ENCODE peak calls at places on chromosomes 6 and 20, in ten cellular contexts. One of them, this sample, is unnamed.

GRCh38 chr20:62616728-62617621 is 25.3 kb upstream of the SLCO4A1 start:
- DNase-seq in T-cell: peak; percentile 69
- DNase-seq in T-helper 22 cell: peak; percentile 14
- DNase-seq in WTC11: peak; percentile 81
- DNase-seq in iris pigment epithelial cell: peak; percentile 54
- DNase-seq in ELR: peak; percentile 82
- DNase-seq in AG09319: peak; percentile 10
- DNase-seq in breast epithelium: no peak
- DNase-seq in neural progenitor cell: peak; percentile 79
- DNase-seq in NB4: peak; percentile 97
- DNase-seq in this sample: no peak

GRCh38 chr6:139519571-139520031 is 145.2 kb upstream of the CITED2 start:
- DNase-seq in NB4: peak; percentile 20
- DNase-seq in breast epithelium: no peak
- DNase-seq in AG09319: no peak
- DNase-seq in T-cell: no peak
- DNase-seq in WTC11: no peak
- DNase-seq in iris pigment epithelial cell: peak; percentile 12
- DNase-seq in T-helper 22 cell: no peak
- DNase-seq in neural progenitor cell: no peak
- DNase-seq in ELR: no peak
- DNase-seq in this sample: no peak

GRCh38 chr6:21595265-21595950 is 1.9 kb downstream of the SOX4 start:
- DNase-seq in breast epithelium: peak; percentile 48
- DNase-seq in WTC11: peak; percentile 22
- DNase-seq in ELR: peak; percentile 26
- DNase-seq in neural progenitor cell: peak; percentile 41
- DNase-seq in AG09319: no peak
- DNase-seq in T-cell: peak; percentile 33
- DNase-seq in NB4: peak; percentile 58
- DNase-seq in T-helper 22 cell: no peak
- DNase-seq in iris pigment epithelial cell: peak; percentile 37
- DNase-seq in this sample: no peak

GRCh38 chr6:147381734-147382133 is 126.8 kb upstream of the SAMD5 start:
- DNase-seq in ELR: peak; percentile 52
- DNase-seq in T-helper 22 cell: no peak
- DNase-seq in AG09319: peak; percentile 4
- DNase-seq in neural progenitor cell: no peak
- DNase-seq in WTC11: no peak
- DNase-seq in T-cell: no peak
- DNase-seq in iris pigment epithelial cell: peak; percentile 33
- DNase-seq in breast epithelium: no peak
- DNase-seq in NB4: no peak
- DNase-seq in this sample: no peak

GRCh38 chr6:52183131-52183530 is 3.0 kb upstream of the IL17A start:
- DNase-seq in AG09319: no peak
- DNase-seq in NB4: no peak
- DNase-seq in iris pigment epithelial cell: no peak
- DNase-seq in breast epithelium: no peak
- DNase-seq in neural progenitor cell: peak; percentile 23
- DNase-seq in T-cell: no peak
- DNase-seq in ELR: no peak
- DNase-seq in T-helper 22 cell: no peak
- DNase-seq in WTC11: no peak
- DNase-seq in this sample: no peak

GRCh38 chr6:153301602-153302001 is 170.5 kb upstream of the RGS17 start:
- DNase-seq in breast epithelium: no peak
- DNase-seq in iris pigment epithelial cell: no peak
- DNase-seq in T-helper 22 cell: no peak
- DNase-seq in neural progenitor cell: peak; percentile 8
- DNase-seq in AG09319: no peak
- DNase-seq in WTC11: peak; percentile 51
- DNase-seq in T-cell: no peak
- DNase-seq in ELR: peak; percentile 45
- DNase-seq in NB4: no peak
- DNase-seq in this sample: no peak

GRCh38 chr6:106702451-106703110 is 73.2 kb downstream of the QRSL1 start:
- DNase-seq in WTC11: no peak
- DNase-seq in T-cell: no peak
- DNase-seq in neural progenitor cell: no peak
- DNase-seq in AG09319: no peak
- DNase-seq in NB4: no peak
- DNase-seq in iris pigment epithelial cell: no peak
- DNase-seq in breast epithelium: no peak
- DNase-seq in ELR: no peak
- DNase-seq in T-helper 22 cell: no peak
- DNase-seq in this sample: no peak

GRCh38 chr6:16103708-16104107 is 25.2 kb upstream of the MYLIP start:
- DNase-seq in ELR: no peak
- DNase-seq in T-helper 22 cell: no peak
- DNase-seq in T-cell: no peak
- DNase-seq in iris pigment epithelial cell: no peak
- DNase-seq in AG09319: peak; percentile 36
- DNase-seq in neural progenitor cell: no peak
- DNase-seq in breast epithelium: no peak
- DNase-seq in NB4: no peak
- DNase-seq in WTC11: no peak
- DNase-seq in this sample: no peak

GRCh38 chr6:14441371-14441781 is 323.8 kb downstream of the CD83 start:
- DNase-seq in ELR: no peak
- DNase-seq in NB4: no peak
- DNase-seq in T-cell: no peak
- DNase-seq in WTC11: no peak
- DNase-seq in T-helper 22 cell: no peak
- DNase-seq in AG09319: peak; percentile 34
- DNase-seq in breast epithelium: no peak
- DNase-seq in neural progenitor cell: peak; percentile 87
- DNase-seq in iris pigment epithelial cell: no peak
- DNase-seq in this sample: no peak

GRCh38 chr6:52910091-52910490 is 593 bp upstream of the GSTA3 start:
- DNase-seq in WTC11: no peak
- DNase-seq in NB4: peak; percentile 45
- DNase-seq in T-cell: no peak
- DNase-seq in AG09319: no peak
- DNase-seq in neural progenitor cell: no peak
- DNase-seq in ELR: no peak
- DNase-seq in iris pigment epithelial cell: no peak
- DNase-seq in T-helper 22 cell: no peak
- DNase-seq in breast epithelium: no peak
- DNase-seq in this sample: no peak

GRCh38 chr20:13819885-13820645 is 35.2 kb downstream of the NDUFAF5 start:
- DNase-seq in NB4: peak; percentile 63
- DNase-seq in T-helper 22 cell: no peak
- DNase-seq in AG09319: no peak
- DNase-seq in iris pigment epithelial cell: peak; percentile 55
- DNase-seq in breast epithelium: peak; percentile 30
- DNase-seq in T-cell: no peak
- DNase-seq in WTC11: peak; percentile 20
- DNase-seq in neural progenitor cell: peak; percentile 59
- DNase-seq in ELR: peak; percentile 65
- DNase-seq in this sample: no peak

GRCh38 chr20:45305262-45305661 is 1.4 kb upstream of the RBPJL start:
- DNase-seq in T-helper 22 cell: no peak
- DNase-seq in AG09319: no peak
- DNase-seq in ELR: no peak
- DNase-seq in WTC11: peak; percentile 36
- DNase-seq in NB4: no peak
- DNase-seq in breast epithelium: no peak
- DNase-seq in iris pigment epithelial cell: no peak
- DNase-seq in T-cell: no peak
- DNase-seq in neural progenitor cell: no peak
- DNase-seq in this sample: no peak

GRCh38 chr20:48478370-48478769 is 349.4 kb downstream of the PREX1 start:
- DNase-seq in breast epithelium: no peak
- DNase-seq in NB4: no peak
- DNase-seq in T-helper 22 cell: no peak
- DNase-seq in T-cell: no peak
- DNase-seq in iris pigment epithelial cell: no peak
- DNase-seq in AG09319: no peak
- DNase-seq in WTC11: no peak
- DNase-seq in neural progenitor cell: no peak
- DNase-seq in ELR: no peak
- DNase-seq in this sample: no peak

GRCh38 chr20:20614391-20614790 is 98.1 kb downstream of the RALGAPA2 start:
- DNase-seq in breast epithelium: no peak
- DNase-seq in T-helper 22 cell: no peak
- DNase-seq in T-cell: no peak
- DNase-seq in ELR: no peak
- DNase-seq in AG09319: no peak
- DNase-seq in WTC11: no peak
- DNase-seq in neural progenitor cell: no peak
- DNase-seq in iris pigment epithelial cell: peak; percentile 31
- DNase-seq in NB4: no peak
- DNase-seq in this sample: no peak

GRCh38 chr6:166097914-166098522 is 69.6 kb downstream of the TBXT start:
- DNase-seq in AG09319: peak; percentile 40
- DNase-seq in breast epithelium: no peak
- DNase-seq in iris pigment epithelial cell: peak; percentile 80
- DNase-seq in T-cell: peak; percentile 7
- DNase-seq in T-helper 22 cell: no peak
- DNase-seq in neural progenitor cell: peak; percentile 81
- DNase-seq in WTC11: peak; percentile 89
- DNase-seq in ELR: peak; percentile 53
- DNase-seq in NB4: peak; percentile 67
- DNase-seq in this sample: no peak

GRCh38 chr20:14259691-14260090 is 77.7 kb downstream of the FLRT3 start:
- DNase-seq in WTC11: no peak
- DNase-seq in AG09319: peak; percentile 23
- DNase-seq in T-helper 22 cell: no peak
- DNase-seq in breast epithelium: no peak
- DNase-seq in ELR: no peak
- DNase-seq in NB4: no peak
- DNase-seq in iris pigment epithelial cell: no peak
- DNase-seq in neural progenitor cell: peak; percentile 3
- DNase-seq in T-cell: no peak
- DNase-seq in this sample: no peak

GRCh38 chr6:35011096-35012041 is 122.3 kb downstream of the ANKS1A start:
- DNase-seq in AG09319: no peak
- DNase-seq in breast epithelium: no peak
- DNase-seq in iris pigment epithelial cell: no peak
- DNase-seq in NB4: no peak
- DNase-seq in neural progenitor cell: no peak
- DNase-seq in WTC11: no peak
- DNase-seq in T-helper 22 cell: no peak
- DNase-seq in T-cell: no peak
- DNase-seq in ELR: no peak
- DNase-seq in this sample: no peak

GRCh38 chr20:49112596-49113274 is 66.6 kb downstream of the CSE1L start:
- DNase-seq in WTC11: no peak
- DNase-seq in iris pigment epithelial cell: peak; percentile 62
- DNase-seq in T-helper 22 cell: no peak
- DNase-seq in neural progenitor cell: no peak
- DNase-seq in ELR: peak; percentile 43
- DNase-seq in AG09319: no peak
- DNase-seq in breast epithelium: no peak
- DNase-seq in NB4: no peak
- DNase-seq in T-cell: no peak
- DNase-seq in this sample: no peak

GRCh38 chr20:23152308-23152892 is 66.3 kb upstream of the CD93 start:
- DNase-seq in breast epithelium: no peak
- DNase-seq in NB4: peak; percentile 85
- DNase-seq in iris pigment epithelial cell: peak; percentile 62
- DNase-seq in WTC11: no peak
- DNase-seq in AG09319: peak; percentile 38
- DNase-seq in T-helper 22 cell: no peak
- DNase-seq in T-cell: no peak
- DNase-seq in ELR: peak; percentile 61
- DNase-seq in neural progenitor cell: no peak
- DNase-seq in this sample: peak; percentile 93

GRCh38 chr6:164014716-164015484 is 600.4 kb downstream of the QKI start:
- DNase-seq in ELR: no peak
- DNase-seq in NB4: no peak
- DNase-seq in breast epithelium: no peak
- DNase-seq in T-helper 22 cell: no peak
- DNase-seq in WTC11: no peak
- DNase-seq in iris pigment epithelial cell: no peak
- DNase-seq in AG09319: no peak
- DNase-seq in T-cell: no peak
- DNase-seq in neural progenitor cell: peak; percentile 89
- DNase-seq in this sample: no peak

GRCh38 chr6:25993038-25993684 is 30.6 kb downstream of the TRIM38 start:
- DNase-seq in NB4: peak; percentile 32
- DNase-seq in WTC11: no peak
- DNase-seq in AG09319: no peak
- DNase-seq in iris pigment epithelial cell: no peak
- DNase-seq in T-cell: no peak
- DNase-seq in neural progenitor cell: no peak
- DNase-seq in ELR: no peak
- DNase-seq in breast epithelium: no peak
- DNase-seq in T-helper 22 cell: no peak
- DNase-seq in this sample: no peak

GRCh38 chr6:14658030-14658429 is 540.5 kb downstream of the CD83 start:
- DNase-seq in WTC11: no peak
- DNase-seq in NB4: no peak
- DNase-seq in neural progenitor cell: no peak
- DNase-seq in AG09319: no peak
- DNase-seq in T-helper 22 cell: no peak
- DNase-seq in breast epithelium: no peak
- DNase-seq in ELR: no peak
- DNase-seq in T-cell: no peak
- DNase-seq in iris pigment epithelial cell: no peak
- DNase-seq in this sample: no peak

GRCh38 chr6:38876470-38876869 is 161.4 kb downstream of the DNAH8 start:
- DNase-seq in AG09319: no peak
- DNase-seq in iris pigment epithelial cell: peak; percentile 39
- DNase-seq in T-cell: peak; percentile 1
- DNase-seq in NB4: no peak
- DNase-seq in T-helper 22 cell: peak; percentile 3
- DNase-seq in breast epithelium: no peak
- DNase-seq in neural progenitor cell: peak; percentile 17
- DNase-seq in WTC11: no peak
- DNase-seq in ELR: no peak
- DNase-seq in this sample: no peak

GRCh38 chr6:119036076-119036475 is 42.4 kb downstream of the FAM184A start:
- DNase-seq in breast epithelium: no peak
- DNase-seq in ELR: no peak
- DNase-seq in NB4: no peak
- DNase-seq in iris pigment epithelial cell: no peak
- DNase-seq in T-helper 22 cell: no peak
- DNase-seq in WTC11: no peak
- DNase-seq in AG09319: no peak
- DNase-seq in T-cell: no peak
- DNase-seq in neural progenitor cell: no peak
- DNase-seq in this sample: no peak

GRCh38 chr6:75449625-75450206 is 43.9 kb downstream of the FILIP1 start:
- DNase-seq in T-cell: no peak
- DNase-seq in neural progenitor cell: no peak
- DNase-seq in NB4: no peak
- DNase-seq in AG09319: no peak
- DNase-seq in WTC11: no peak
- DNase-seq in ELR: peak; percentile 66
- DNase-seq in T-helper 22 cell: no peak
- DNase-seq in iris pigment epithelial cell: peak; percentile 51
- DNase-seq in breast epithelium: no peak
- DNase-seq in this sample: no peak

GRCh38 chr20:39778847-39779641 is 816.9 kb downstream of the DHX35 start:
- DNase-seq in WTC11: no peak
- DNase-seq in AG09319: no peak
- DNase-seq in T-helper 22 cell: no peak
- DNase-seq in breast epithelium: no peak
- DNase-seq in NB4: no peak
- DNase-seq in neural progenitor cell: no peak
- DNase-seq in iris pigment epithelial cell: no peak
- DNase-seq in ELR: no peak
- DNase-seq in T-cell: no peak
- DNase-seq in this sample: no peak

GRCh38 chr20:18778993-18779392 is 34.6 kb upstream of the SCP2D1 start:
- DNase-seq in iris pigment epithelial cell: no peak
- DNase-seq in NB4: no peak
- DNase-seq in WTC11: no peak
- DNase-seq in neural progenitor cell: peak; percentile 42
- DNase-seq in AG09319: no peak
- DNase-seq in breast epithelium: no peak
- DNase-seq in T-helper 22 cell: no peak
- DNase-seq in T-cell: no peak
- DNase-seq in ELR: no peak
- DNase-seq in this sample: no peak

GRCh38 chr6:117232191-117232590 is 33.2 kb upstream of the VGLL2 start:
- DNase-seq in AG09319: no peak
- DNase-seq in iris pigment epithelial cell: no peak
- DNase-seq in T-helper 22 cell: no peak
- DNase-seq in NB4: no peak
- DNase-seq in T-cell: no peak
- DNase-seq in breast epithelium: no peak
- DNase-seq in neural progenitor cell: no peak
- DNase-seq in WTC11: no peak
- DNase-seq in ELR: peak; percentile 40
- DNase-seq in this sample: no peak